ENCODE peak calls at places on chromosome 4, in four cellular contexts. H, L, Q and W are unnamed samples.

GRCh38 chr4:78551420-78552351 is at the start of gene ANXA3:
- DNase-seq in H (no peak), L (peak), Q (no peak), W (peak)

GRCh38 chr4:15656038-15656470 is 897 bp upstream of the FBXL5 start:
- DNase-seq in H (no peak), L (peak), Q (no peak), W (peak)

GRCh38 chr4:86810867-86811266 is 38.3 kb downstream of the SLC10A6 start:
- DNase-seq in H (no peak), L (no peak), Q (no peak), W (no peak)

GRCh38 chr4:78604988-78605387 is 53.4 kb downstream of the ANXA3 start:
- DNase-seq in H (no peak), L (no peak), Q (no peak), W (no peak)

GRCh38 chr4:15479089-15479912 is 9.6 kb downstream of the CC2D2A start:
- DNase-seq in H (no peak), L (peak), Q (peak), W (peak)

GRCh38 chr4:89556596-89557305 is 249.2 kb upstream of the GPRIN3 start:
- DNase-seq in H (no peak), L (no peak), Q (no peak), W (no peak)

GRCh38 chr4:82851318-82851717 is 39.6 kb downstream of the SEC31A start:
- DNase-seq in H (no peak), L (no peak), Q (no peak), W (no peak)

GRCh38 chr4:15293678-15294077 is 134.2 kb upstream of the C1QTNF7 start:
- DNase-seq in H (no peak), L (no peak), Q (peak), W (no peak)

GRCh38 chr4:183798249-183798920 is 106.7 kb upstream of the STOX2 start:
- DNase-seq in H (no peak), L (peak), Q (no peak), W (no peak)

DNA sequence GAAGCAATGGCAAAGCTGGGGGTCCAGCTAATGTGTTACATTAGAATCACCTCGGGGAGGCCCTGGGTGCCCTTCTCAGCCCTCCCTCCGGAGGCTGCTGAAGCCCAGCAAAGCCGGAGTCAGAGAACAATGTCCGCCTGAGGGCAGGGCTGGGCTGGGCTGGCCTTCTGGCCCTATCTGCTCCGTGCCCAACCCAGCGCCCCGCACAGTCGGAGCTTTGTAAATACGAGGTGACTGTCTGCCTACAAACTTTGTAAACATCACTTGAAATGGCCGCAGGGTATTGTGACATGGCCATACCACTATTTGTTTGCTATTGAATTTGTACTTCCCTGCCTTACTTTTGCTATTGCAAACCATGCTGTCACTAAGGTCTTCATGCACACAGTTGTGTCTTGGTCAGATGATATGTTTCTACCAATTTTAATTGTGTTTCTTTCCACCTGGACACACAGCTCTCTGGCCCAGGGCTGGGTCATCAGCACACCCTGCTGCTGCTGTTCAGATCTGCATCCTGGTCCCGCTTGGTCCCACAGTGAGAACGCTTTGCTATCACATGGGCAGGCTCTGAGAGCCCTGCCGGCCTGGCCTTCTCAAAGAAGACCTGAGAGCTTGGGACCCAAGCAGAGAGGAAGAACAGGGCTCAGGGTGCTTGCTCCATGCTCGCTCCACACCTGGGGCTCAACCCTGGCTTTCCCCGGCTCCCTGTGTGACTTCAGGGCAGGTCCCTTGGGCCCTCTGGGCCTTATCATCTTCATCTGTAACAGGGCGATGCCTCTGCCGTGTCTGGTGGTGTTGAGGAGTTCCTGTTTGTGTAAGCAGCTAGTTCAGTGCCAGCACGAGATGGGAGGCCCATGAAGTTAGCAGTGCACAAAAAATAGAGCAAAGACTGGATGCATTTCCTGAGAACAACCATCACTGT is 2.2 kb downstream of the S100P start:
- DNase-seq in H (peak), L (no peak), Q (no peak), W (no peak)
- H3K27ac ChIP-seq in H (peak), L (no peak), Q (no peak), W (no peak)

DNA sequence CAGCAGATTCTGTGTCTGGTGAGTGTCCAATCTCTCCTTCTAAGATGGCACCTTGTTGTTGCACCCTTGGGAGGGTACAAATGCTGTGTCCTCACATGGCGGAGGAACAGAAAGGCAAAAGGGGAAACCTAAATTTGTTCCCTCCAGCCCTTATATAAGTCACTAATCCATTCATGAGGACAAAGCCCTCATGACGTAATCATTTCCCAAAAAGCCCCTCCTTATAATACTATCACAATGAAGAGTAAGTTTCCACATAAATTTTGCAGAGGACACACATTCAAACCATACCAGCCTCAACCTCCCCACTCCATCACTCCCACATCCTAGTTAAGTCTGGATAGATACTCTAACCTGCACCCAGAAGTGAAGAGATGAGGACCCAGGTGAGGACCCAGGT is 63.1 kb downstream of the USP38 start:
- DNase-seq in H (no peak), L (no peak), Q (no peak), W (no peak)
- H3K27ac ChIP-seq in H (no peak), L (no peak), Q (no peak), W (no peak)

DNA sequence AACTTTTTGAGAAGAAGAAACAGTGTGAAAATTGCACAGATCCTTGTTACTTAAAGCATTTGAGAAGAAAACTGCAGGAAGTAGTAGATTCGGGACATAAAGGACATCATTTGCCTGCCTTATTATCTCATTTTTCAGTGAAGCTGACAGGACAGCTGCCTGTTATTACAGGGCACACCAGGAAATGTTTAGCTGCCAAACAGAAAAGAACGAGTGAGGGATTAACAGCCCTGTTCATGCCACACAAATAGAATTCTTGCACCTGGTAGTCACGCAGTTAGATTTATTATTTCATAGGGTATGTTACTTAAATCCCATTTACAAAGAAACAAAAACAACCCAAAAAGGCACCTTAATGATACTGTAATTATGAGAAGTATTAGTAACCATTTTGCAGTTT is 100.6 kb downstream of the CHIC2 start:
- DNase-seq in H (no peak), L (no peak), Q (no peak), W (no peak)
- H3K27ac ChIP-seq in H (no peak), L (no peak), Q (no peak), W (no peak)

DNA sequence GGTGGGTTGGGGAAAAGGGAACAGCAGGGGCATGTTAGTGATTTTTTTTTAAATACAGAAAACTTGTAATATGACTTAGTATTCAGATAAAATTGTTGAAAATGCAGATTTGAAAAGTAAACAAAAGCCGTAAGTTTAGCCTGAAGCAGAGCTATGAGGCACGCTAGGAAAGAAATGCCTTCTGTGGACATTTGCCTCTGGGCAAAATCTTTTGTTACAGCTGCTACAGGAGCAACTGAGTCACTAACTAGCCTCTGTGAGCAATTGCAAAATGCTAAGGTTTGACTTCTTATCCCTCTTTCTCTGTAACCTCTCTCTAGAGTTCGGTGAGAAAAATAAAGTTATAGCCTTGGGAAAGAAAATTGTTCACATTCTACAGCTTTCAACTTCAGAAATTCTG is 350.0 kb downstream of the SLC7A11 start:
- DNase-seq in H (no peak), L (no peak), Q (no peak), W (no peak)
- H3K27ac ChIP-seq in H (no peak), L (no peak), Q (no peak), W (no peak)

DNA sequence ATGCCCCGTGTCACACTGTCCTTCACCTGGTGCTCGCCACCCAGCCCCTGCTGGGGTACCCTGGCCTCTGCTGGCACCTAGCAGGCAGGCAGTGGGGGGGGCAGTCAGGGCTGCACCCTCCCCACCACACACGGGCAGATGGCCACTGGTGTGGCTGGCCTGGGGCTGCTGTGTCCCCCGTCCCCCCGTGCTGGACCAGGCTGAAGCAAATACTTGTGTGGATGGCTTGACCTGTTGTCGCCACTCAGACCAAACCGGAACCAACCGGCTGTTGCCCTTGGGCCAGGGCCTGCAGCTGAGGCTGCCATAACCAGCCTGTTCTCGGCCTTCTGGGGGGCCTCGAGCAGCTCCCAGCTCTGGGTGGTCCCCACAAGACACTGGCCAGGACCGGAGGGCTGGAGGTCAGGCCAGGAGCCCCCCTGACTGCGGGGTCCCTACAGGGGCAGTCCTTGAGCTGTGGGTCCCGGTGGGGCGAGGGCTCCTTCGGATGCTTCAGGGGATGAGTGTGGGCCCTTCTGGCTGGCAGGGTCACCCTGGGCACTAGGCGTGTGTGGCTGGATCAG is 4.3 kb downstream of the FGFR3 start:
- DNase-seq in H (no peak), L (no peak), Q (no peak), W (no peak)
- H3K27ac ChIP-seq in H (no peak), L (no peak), Q (no peak), W (no peak)

GRCh38 chr4:48680848-48681568 is 99.1 kb downstream of the FRYL start:
- DNase-seq in H (no peak), L (no peak), Q (no peak), W (no peak)
- H3K27ac ChIP-seq in H (no peak), L (no peak), Q (no peak), W (no peak)

GRCh38 chr4:39714171-39714570 is 16.2 kb downstream of the UBE2K start:
- DNase-seq in H (no peak), L (no peak), Q (no peak), W (no peak)
- H3K27ac ChIP-seq in H (no peak), L (no peak), Q (peak), W (peak)